ENCODE peak calls at places on chromosomes 16 and 17, in eight cellular contexts. H, N, V, R, Q, B, L and S are unnamed samples.

GRCh38 chr17:30808785-30809286 is 15.7 kb downstream of the CRLF3 start:
- DNase-seq in H (no peak), N (no peak), V (no peak), R (no peak), Q (peak), B (no peak), L (no peak), S (no peak)

GRCh38 chr17:50029185-50029584 is 26.7 kb upstream of the ITGA3 start:
- DNase-seq in H (no peak), N (no peak), V (no peak), R (no peak), Q (no peak), B (no peak), L (no peak), S (no peak)

GRCh38 chr17:71922439-71922838 is 198.4 kb upstream of the SOX9 start:
- DNase-seq in H (no peak), N (no peak), V (peak), R (peak), Q (no peak), B (peak), L (no peak), S (no peak)

GRCh38 chr16:4507588-4508345 is 30.8 kb downstream of the CDIP1 start:
- DNase-seq in H (no peak), N (no peak), V (no peak), R (no peak), Q (no peak), B (no peak), L (no peak), S (no peak)

GRCh38 chr16:88810868-88811599 is 694 bp downstream of the APRT start:
- DNase-seq in H (peak), N (peak), V (peak), R (peak), Q (peak), B (peak), L (peak), S (no peak)

GRCh38 chr16:59758848-59759247 is 1024.7 kb upstream of the GOT2 start:
- DNase-seq in H (no peak), N (no peak), V (no peak), R (peak), Q (no peak), B (no peak), L (no peak), S (no peak)

GRCh38 chr17:12622726-12623125 is 43.0 kb upstream of the MYOCD start:
- DNase-seq in H (no peak), N (no peak), V (no peak), R (no peak), Q (no peak), B (no peak), L (no peak), S (no peak)

GRCh38 chr16:61295311-61295710 is 740.9 kb downstream of the CDH8 start:
- DNase-seq in H (no peak), N (no peak), V (peak), R (peak), Q (no peak), B (no peak), L (no peak), S (no peak)

GRCh38 chr17:42178817-42179216 is 2.1 kb downstream of the KCNH4 start:
- DNase-seq in H (no peak), N (no peak), V (no peak), R (no peak), Q (no peak), B (no peak), L (no peak), S (no peak)

GRCh38 chr16:49096191-49096945 is 185.3 kb downstream of the CBLN1 start:
- DNase-seq in H (no peak), N (no peak), V (no peak), R (no peak), Q (no peak), B (no peak), L (no peak), S (no peak)

GRCh38 chr17:28507567-28508195 is 1.5 kb downstream of the FOXN1 start:
- DNase-seq in H (no peak), N (no peak), V (peak), R (peak), Q (no peak), B (no peak), L (no peak), S (no peak)

GRCh38 chr16:66717112-66717675 is 20.7 kb upstream of the CMTM4 start:
- DNase-seq in H (no peak), N (no peak), V (peak), R (no peak), Q (no peak), B (peak), L (peak), S (peak)

GRCh38 chr16:50925758-50926357 is 184.0 kb downstream of the CYLD start:
- DNase-seq in H (no peak), N (peak), V (peak), R (peak), Q (no peak), B (no peak), L (no peak), S (no peak)

GRCh38 chr16:84851192-84852127 is 31.7 kb downstream of the CRISPLD2 start:
- DNase-seq in H (no peak), N (peak), V (peak), R (peak), Q (no peak), B (peak), L (no peak), S (no peak)

GRCh38 chr17:17837966-17838962 is 1.5 kb upstream of the SREBF1 start:
- DNase-seq in H (no peak), N (peak), V (peak), R (peak), Q (no peak), B (peak), L (peak), S (peak)

GRCh38 chr17:50681260-50682200 is 26.2 kb downstream of the ANKRD40 start:
- DNase-seq in H (no peak), N (peak), V (peak), R (peak), Q (peak), B (peak), L (peak), S (peak)

GRCh38 chr17:39632153-39632941 is 4.6 kb upstream of the STARD3 start:
- DNase-seq in H (no peak), N (no peak), V (no peak), R (no peak), Q (peak), B (peak), L (no peak), S (no peak)

GRCh38 chr17:34822007-34822737 is 139.1 kb downstream of the CCT6B start:
- DNase-seq in H (no peak), N (no peak), V (no peak), R (no peak), Q (no peak), B (no peak), L (no peak), S (no peak)

GRCh38 chr17:39231587-39232551 is 6.1 kb upstream of the STAC2 start:
- DNase-seq in H (peak), N (peak), V (peak), R (no peak), Q (peak), B (no peak), L (peak), S (peak)

GRCh38 chr17:56292010-56292409 is 138.7 kb downstream of the ANKFN1 start:
- DNase-seq in H (no peak), N (peak), V (peak), R (peak), Q (no peak), B (no peak), L (no peak), S (no peak)

GRCh38 chr17:17155568-17155967 is 50.6 kb downstream of the PLD6 start:
- DNase-seq in H (no peak), N (no peak), V (peak), R (no peak), Q (no peak), B (no peak), L (no peak), S (no peak)

GRCh38 chr17:1232786-1233185 is 37.5 kb upstream of the BHLHA9 start:
- DNase-seq in H (no peak), N (peak), V (peak), R (peak), Q (no peak), B (no peak), L (no peak), S (no peak)

GRCh38 chr16:62298567-62298966 is 262.3 kb upstream of the CDH8 start:
- DNase-seq in H (no peak), N (no peak), V (no peak), R (no peak), Q (no peak), B (no peak), L (no peak), S (no peak)

GRCh38 chr17:7477392-7478275 is 1.8 kb downstream of the ZBTB4 start:
- DNase-seq in H (no peak), N (peak), V (peak), R (peak), Q (peak), B (no peak), L (no peak), S (peak)